ENCODE peak calls at places on chromosomes 6 and 20, in ten cellular contexts. K is A549, Q is transverse colon, B is GM12865, H is suprapubic skin, Z is BE2C, F is astrocyte of the cerebellum, V is mucosa of descending colon, P is lung, J is cardiac fibroblast. O is an unnamed sample.

GRCh38 chr6:23952214-23952613 is 173.8 kb upstream of the NRSN1 start:
- DNase-seq in J (no peak), P (no peak), Q (no peak), H (no peak), B (no peak), K (no peak), Z (no peak), F (no peak), V (no peak), O (no peak)

GRCh38 chr6:33926451-33926850 is 122.6 kb upstream of the MLN start:
- DNase-seq in Z (peak), K (peak), Q (no peak), B (peak), F (no peak), H (no peak), J (peak), P (no peak), V (no peak), O (no peak)

GRCh38 chr6:6604566-6604965 is 16.0 kb downstream of the LY86 start:
- DNase-seq in P (no peak), K (no peak), B (no peak), Z (no peak), F (no peak), Q (no peak), J (no peak), H (no peak), V (no peak), O (no peak)

GRCh38 chr20:1900321-1900791 is 5.1 kb downstream of the SIRPA start:
- DNase-seq in P (no peak), J (peak), H (no peak), K (peak), Q (peak), F (peak), V (no peak), B (peak), Z (peak), O (no peak)

GRCh38 chr6:23656257-23656731 is 469.7 kb upstream of the NRSN1 start:
- DNase-seq in K (no peak), P (no peak), V (no peak), J (no peak), F (no peak), H (no peak), Q (no peak), B (no peak), Z (no peak), O (no peak)

GRCh38 chr6:88813045-88813444 is 150.4 kb downstream of the RNGTT start:
- DNase-seq in K (no peak), B (peak), Q (no peak), P (no peak), F (peak), V (no peak), Z (no peak), H (no peak), J (no peak), O (no peak)

GRCh38 chr6:163525926-163526325 is 111.4 kb downstream of the QKI start:
- DNase-seq in Q (no peak), H (no peak), Z (no peak), K (no peak), J (peak), B (no peak), P (no peak), F (no peak), V (no peak), O (no peak)

GRCh38 chr6:2237001-2237400 is 8.4 kb downstream of the GMDS start:
- DNase-seq in H (no peak), B (no peak), Z (no peak), F (peak), V (no peak), Q (no peak), J (peak), K (no peak), P (no peak), O (no peak)

GRCh38 chr20:57830515-57830895 is 120.7 kb upstream of the PMEPA1 start:
- DNase-seq in J (no peak), H (no peak), K (no peak), Z (no peak), B (no peak), V (no peak), P (no peak), F (no peak), Q (no peak), O (no peak)

GRCh38 chr6:134372603-134373281 is 54.8 kb upstream of the SGK1 start:
- DNase-seq in B (no peak), Z (no peak), Q (peak), J (peak), P (peak), V (no peak), K (peak), F (no peak), H (no peak), O (no peak)

GRCh38 chr6:75480425-75480824 is 13.2 kb downstream of the FILIP1 start:
- DNase-seq in J (no peak), Z (no peak), B (no peak), F (no peak), K (no peak), V (no peak), P (no peak), Q (no peak), H (no peak), O (no peak)

GRCh38 chr6:39313526-39314272 is 520 bp downstream of the KCNK17 start:
- DNase-seq in P (no peak), K (no peak), B (no peak), H (no peak), Z (no peak), F (no peak), V (no peak), Q (no peak), J (no peak), O (no peak)

GRCh38 chr20:11687546-11688292 is 230.0 kb upstream of the BTBD3 start:
- DNase-seq in Z (no peak), V (no peak), H (no peak), F (no peak), P (no peak), J (no peak), K (peak), Q (no peak), B (no peak), O (no peak)

GRCh38 chr6:100664274-100665040 is 199.7 kb upstream of the SIM1 start:
- DNase-seq in Z (peak), K (no peak), Q (no peak), H (no peak), J (peak), B (peak), V (no peak), F (peak), P (no peak), O (no peak)

GRCh38 chr6:158825951-158826306 is 6.8 kb upstream of the EZR start:
- DNase-seq in B (no peak), Z (no peak), P (no peak), V (no peak), H (no peak), F (no peak), K (no peak), J (no peak), Q (no peak), O (no peak)

GRCh38 chr20:33732166-33732970 is 572 bp downstream of the ZNF341 start:
- DNase-seq in P (peak), F (peak), J (no peak), Q (peak), B (no peak), K (peak), V (peak), Z (peak), H (peak), O (peak)

GRCh38 chr6:107676002-107676401 is 148.1 kb downstream of the SCML4 start:
- DNase-seq in B (no peak), V (no peak), Q (no peak), H (no peak), J (no peak), K (no peak), P (no peak), Z (no peak), F (no peak), O (no peak)

GRCh38 chr6:161444966-161445799 is 171.3 kb upstream of the AGPAT4 start:
- DNase-seq in J (no peak), K (no peak), Q (no peak), V (no peak), P (no peak), F (no peak), H (no peak), B (no peak), Z (no peak), O (no peak)

GRCh38 chr6:34556493-34556892 is 364 bp upstream of the SPDEF start:
- DNase-seq in K (no peak), B (no peak), P (no peak), Z (no peak), Q (no peak), F (no peak), J (no peak), H (no peak), V (no peak), O (no peak)

GRCh38 chr20:51198238-51198637 is 175.3 kb upstream of the KCNG1 start:
- DNase-seq in B (no peak), Z (no peak), H (no peak), J (no peak), V (no peak), P (no peak), K (no peak), Q (no peak), F (no peak), O (no peak)

GRCh38 chr6:155352130-155352420 is 37.8 kb upstream of the TFB1M start:
- DNase-seq in Q (no peak), K (no peak), V (no peak), H (no peak), Z (no peak), J (no peak), B (peak), F (no peak), P (no peak), O (no peak)

GRCh38 chr20:61435184-61435822 is 183.2 kb downstream of the CDH4 start:
- DNase-seq in V (no peak), P (no peak), K (no peak), Q (no peak), Z (no peak), B (no peak), H (no peak), F (no peak), J (no peak), O (no peak)

GRCh38 chr20:58389324-58389967 is 417 bp downstream of the VAPB start:
- DNase-seq in F (no peak), Z (peak), B (peak), J (peak), P (peak), Q (peak), V (no peak), K (no peak), H (peak), O (no peak)

GRCh38 chr6:142207265-142207877 is 60.3 kb downstream of the VTA1 start:
- DNase-seq in F (peak), B (peak), H (no peak), J (peak), V (no peak), Q (peak), K (no peak), P (peak), Z (peak), O (peak)

GRCh38 chr6:85432554-85432953 is 17.3 kb upstream of the NT5E start:
- DNase-seq in V (no peak), F (no peak), Z (no peak), B (no peak), Q (no peak), H (no peak), K (no peak), J (no peak), P (no peak), O (no peak)

GRCh38 chr6:111880181-111880944 is 7.1 kb upstream of the FYN start:
- DNase-seq in K (no peak), Z (no peak), B (no peak), V (no peak), P (no peak), Q (no peak), F (no peak), H (no peak), J (peak), O (no peak)

GRCh38 chr6:4581468-4582420 is 194.5 kb upstream of the CDYL start:
- DNase-seq in Q (no peak), V (no peak), K (no peak), P (no peak), B (no peak), J (peak), H (no peak), Z (no peak), F (peak), O (no peak)

GRCh38 chr20:43941476-43942212 is 27.0 kb downstream of the TOX2 start:
- DNase-seq in Z (no peak), Q (peak), P (no peak), V (no peak), H (no peak), B (peak), F (no peak), K (peak), J (peak), O (no peak)

GRCh38 chr20:13105864-13106457 is 97.2 kb downstream of the SPTLC3 start:
- DNase-seq in Q (no peak), K (peak), P (no peak), J (peak), F (peak), H (no peak), B (peak), V (no peak), Z (no peak), O (no peak)

GRCh38 chr6:90044833-90045337 is 150.6 kb downstream of the GJA10 start:
- DNase-seq in Q (no peak), Z (no peak), F (peak), V (no peak), J (no peak), B (no peak), P (no peak), H (no peak), K (no peak), O (no peak)

GRCh38 chr20:37518059-37518458 is 3.0 kb upstream of the NNAT start:
- DNase-seq in K (no peak), H (no peak), P (no peak), B (no peak), V (no peak), J (no peak), F (no peak), Q (peak), Z (no peak), O (no peak)

GRCh38 chr20:41030536-41031242 is 2.1 kb downstream of the TOP1 start:
- DNase-seq in Z (no peak), F (no peak), P (no peak), V (no peak), Q (no peak), B (no peak), K (no peak), J (peak), H (no peak), O (no peak)

GRCh38 chr6:150145830-150146229 is 3.0 kb downstream of the PPP1R14C start:
- DNase-seq in Z (no peak), J (no peak), H (no peak), F (no peak), Q (no peak), P (no peak), V (no peak), B (no peak), K (no peak), O (no peak)

GRCh38 chr20:33370296-33370695 is 31.0 kb downstream of the CDK5RAP1 start:
- DNase-seq in F (no peak), P (no peak), K (no peak), V (no peak), Z (no peak), B (no peak), J (peak), H (no peak), Q (peak), O (no peak)

GRCh38 chr6:21003780-21004541 is 469.7 kb downstream of the CDKAL1 start:
- DNase-seq in V (no peak), Q (no peak), J (peak), Z (peak), K (peak), H (no peak), P (no peak), F (peak), B (peak), O (peak)

GRCh38 chr6:20998748-20999448 is 464.6 kb downstream of the CDKAL1 start:
- DNase-seq in P (no peak), Z (no peak), J (no peak), K (no peak), H (no peak), B (peak), Q (no peak), F (no peak), V (no peak), O (no peak)

GRCh38 chr6:20997143-20997792 is 463.0 kb downstream of the CDKAL1 start:
- DNase-seq in J (peak), F (no peak), B (peak), H (no peak), V (no peak), Z (no peak), P (no peak), Q (no peak), K (no peak), O (no peak)

GRCh38 chr6:21001736-21002135 is 467.5 kb downstream of the CDKAL1 start:
- DNase-seq in J (peak), V (no peak), P (no peak), B (no peak), F (no peak), H (no peak), K (no peak), Z (no peak), Q (no peak), O (no peak)

DNA sequence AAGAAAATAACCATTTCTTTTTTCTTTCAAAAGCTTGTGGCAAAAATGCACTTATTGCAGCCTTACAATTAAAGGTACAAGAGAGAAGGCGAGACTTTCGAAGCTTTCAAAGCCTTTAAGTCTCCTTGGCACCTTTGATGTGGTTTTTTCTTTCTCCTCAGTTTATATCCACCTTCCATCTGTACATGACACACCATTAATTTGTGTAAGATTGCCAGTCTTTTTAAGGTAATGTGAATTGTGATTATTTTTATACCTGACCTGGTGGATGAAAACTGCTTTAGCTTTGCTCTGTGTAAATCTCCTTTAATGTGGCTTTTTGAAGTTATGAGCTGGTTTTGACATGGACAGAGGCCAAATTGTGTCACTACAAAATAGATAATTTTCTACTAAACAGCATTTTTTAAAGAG is 466.1 kb downstream of the CDKAL1 start:
- DNase-seq in B (no peak), P (no peak), V (no peak), H (no peak), Z (no peak), K (no peak), Q (no peak), J (no peak), F (no peak), O (no peak)
- H3K4me3 ChIP-seq in B (no peak), P (no peak), V (no peak), H (no peak), Z (no peak), K (no peak), Q (no peak), J (no peak), F (no peak), O (no peak)

DNA sequence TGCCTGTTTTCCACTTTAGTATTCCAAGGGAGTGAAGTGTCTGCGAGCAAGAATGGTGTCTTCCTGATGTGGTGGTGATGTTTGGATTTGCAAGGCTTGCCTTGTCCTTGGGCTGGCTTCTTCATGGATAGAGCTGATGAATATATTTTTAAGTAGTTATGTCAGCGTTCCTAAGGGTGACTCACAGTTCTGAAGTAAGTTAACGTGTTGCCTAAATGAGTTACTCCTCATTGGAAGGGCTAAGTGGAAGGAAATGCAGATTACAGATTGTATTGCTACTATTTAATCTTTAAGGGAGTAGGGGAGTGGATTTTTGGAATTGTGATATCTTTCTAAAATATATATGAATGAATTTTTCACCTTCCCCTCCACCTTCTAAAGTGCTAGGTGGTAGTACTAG is 197.2 kb downstream of the JARID2 start:
- DNase-seq in Q (no peak), Z (no peak), F (peak), H (no peak), K (no peak), P (no peak), J (peak), B (no peak), V (no peak), O (no peak)
- TF ChIP-seq CTCF in Q (no peak), Z (no peak), F (no peak), H (no peak), K (no peak), P (no peak), J (no peak), B (no peak), V (no peak), O (no peak)

GRCh38 chr6:42704937-42705374 is 17.4 kb downstream of the PRPH2 start:
- DNase-seq in F (no peak), K (no peak), H (no peak), V (no peak), P (no peak), Z (no peak), J (no peak), B (no peak), Q (no peak), O (no peak)
- H3K4me3 ChIP-seq in F (no peak), K (no peak), H (no peak), V (no peak), P (no peak), Z (no peak), J (no peak), B (no peak), Q (no peak), O (no peak)

GRCh38 chr20:54320148-54320607 is 112.3 kb downstream of the PFDN4 start:
- DNase-seq in H (no peak), P (no peak), F (no peak), B (no peak), K (no peak), Q (no peak), J (peak), Z (no peak), V (no peak), O (no peak)
- TF ChIP-seq CTCF in H (no peak), P (no peak), F (no peak), B (no peak), K (no peak), Q (no peak), J (no peak), Z (no peak), V (no peak), O (no peak)

O was measured in GM12864.